ENCODE peak calls at places on chromosomes 6 and 20, in four cellular contexts. U is NCI-H510A treated with DMSO at 0.1 percent for 48 hours, T is lung, L is substantia nigra. E is an unnamed sample.

GRCh38 chr6:11043961-11044711 is at the start of gene ELOVL2:
- DNase-seq in U (no peak), T (no peak), L (peak; percentile 40), E (no peak)

GRCh38 chr6:157274116-157274470 is 49.2 kb downstream of the TMEM242 start:
- DNase-seq in U (no peak), T (no peak), L (no peak), E (peak; percentile 74)

GRCh38 chr6:55567558-55567957 is 11.4 kb downstream of the HMGCLL1 start:
- DNase-seq in U (no peak), T (no peak), L (no peak), E (no peak)

GRCh38 chr20:35635652-35636051 is 20.0 kb downstream of the SPAG4 start:
- DNase-seq in U (no peak), T (no peak), L (no peak), E (no peak)

GRCh38 chr20:3010985-3011723 is 32.3 kb upstream of the GNRH2 start:
- DNase-seq in U (no peak), T (no peak), L (no peak), E (no peak)

GRCh38 chr6:87670707-87671106 is 31.3 kb downstream of the AKIRIN2 start:
- DNase-seq in U (no peak), T (no peak), L (no peak), E (no peak)

GRCh38 chr6:96075826-96076225 is 60.1 kb downstream of the FUT9 start:
- DNase-seq in U (no peak), T (no peak), L (no peak), E (no peak)

GRCh38 chr6:8130399-8130798 is 28.1 kb upstream of the EEF1E1 start:
- DNase-seq in U (no peak), T (no peak), L (no peak), E (no peak)

GRCh38 chr6:33826537-33826936 is 22.7 kb upstream of the MLN start:
- DNase-seq in U (peak; percentile 62), T (no peak), L (no peak), E (peak; percentile 20)

GRCh38 chr6:2839195-2839981 is 2.3 kb downstream of the SERPINB1 start:
- DNase-seq in U (no peak), T (no peak), L (no peak), E (no peak)

GRCh38 chr20:14861028-14861699 is 523.8 kb upstream of the FLRT3 start:
- DNase-seq in U (peak; percentile 60), T (no peak), L (no peak), E (peak; percentile 85)

GRCh38 chr20:17558154-17558940 is 11.5 kb upstream of the DSTN start:
- DNase-seq in U (peak; percentile 77), T (peak; percentile 73), L (no peak), E (no peak)

GRCh38 chr6:93059911-93060310 is 359.4 kb downstream of the EPHA7 start:
- DNase-seq in U (peak; percentile 86), T (no peak), L (no peak), E (peak; percentile 6)